ENCODE peak calls at places on chromosomes 4 and X, in four cellular contexts. I is GM12891, G is upper lobe of left lung, X is esophagus muscularis mucosa. J is an unnamed sample.

GRCh38 chr4:181701911-181702310 is 541.3 kb upstream of the TENM3 start:
- DNase-seq in I (no peak), G (no peak), X (no peak), J (no peak)

GRCh38 chr4:176540814-176541213 is 221.0 kb downstream of the SPCS3 start:
- DNase-seq in I (no peak), G (no peak), X (no peak), J (no peak)

GRCh38 chr4:151407466-151408379 is 1.3 kb upstream of the FHIP1A start:
- DNase-seq in I (peak; percentile 64), G (peak; percentile 65), X (no peak), J (no peak)

GRCh38 chr4:77488882-77489281 is 116.7 kb upstream of the CXCL13 start:
- DNase-seq in I (no peak), G (no peak), X (no peak), J (no peak)

GRCh38 chrX:39592776-39593175 is 505.0 kb downstream of the BCOR start:
- DNase-seq in I (no peak), G (no peak), X (no peak), J (no peak)

GRCh38 chr4:104591505-104591904 is 96.8 kb upstream of the CXXC4 start:
- DNase-seq in I (no peak), G (no peak), X (no peak), J (no peak)

GRCh38 chr4:40200881-40201797 is 4.3 kb downstream of the RHOH start:
- DNase-seq in I (no peak), G (no peak), X (no peak), J (no peak)

GRCh38 chr4:83262682-83263081 is 21.9 kb downstream of the COQ2 start:
- DNase-seq in I (no peak), G (no peak), X (no peak), J (no peak)

GRCh38 chrX:127011629-127012028 is 192.1 kb downstream of the PRR32 start:
- DNase-seq in I (no peak), G (no peak), X (no peak), J (no peak)

GRCh38 chr4:122672091-122672490 is 51.2 kb upstream of the IL21 start:
- DNase-seq in I (no peak), G (no peak), X (no peak), J (no peak)

GRCh38 chr4:88162636-88163035 is 4.2 kb upstream of the ABCG2 start:
- DNase-seq in I (no peak), G (no peak), X (no peak), J (no peak)

GRCh38 chr4:88158038-88158359 is 440 bp downstream of the ABCG2 start:
- DNase-seq in I (no peak), G (no peak), X (no peak), J (no peak)

GRCh38 chr4:88163286-88163685 is 4.8 kb upstream of the ABCG2 start:
- DNase-seq in I (no peak), G (no peak), X (no peak), J (no peak)

GRCh38 chr4:88159137-88159725 is 792 bp upstream of the ABCG2 start:
- DNase-seq in I (peak; percentile 8), G (no peak), X (no peak), J (no peak)

DNA sequence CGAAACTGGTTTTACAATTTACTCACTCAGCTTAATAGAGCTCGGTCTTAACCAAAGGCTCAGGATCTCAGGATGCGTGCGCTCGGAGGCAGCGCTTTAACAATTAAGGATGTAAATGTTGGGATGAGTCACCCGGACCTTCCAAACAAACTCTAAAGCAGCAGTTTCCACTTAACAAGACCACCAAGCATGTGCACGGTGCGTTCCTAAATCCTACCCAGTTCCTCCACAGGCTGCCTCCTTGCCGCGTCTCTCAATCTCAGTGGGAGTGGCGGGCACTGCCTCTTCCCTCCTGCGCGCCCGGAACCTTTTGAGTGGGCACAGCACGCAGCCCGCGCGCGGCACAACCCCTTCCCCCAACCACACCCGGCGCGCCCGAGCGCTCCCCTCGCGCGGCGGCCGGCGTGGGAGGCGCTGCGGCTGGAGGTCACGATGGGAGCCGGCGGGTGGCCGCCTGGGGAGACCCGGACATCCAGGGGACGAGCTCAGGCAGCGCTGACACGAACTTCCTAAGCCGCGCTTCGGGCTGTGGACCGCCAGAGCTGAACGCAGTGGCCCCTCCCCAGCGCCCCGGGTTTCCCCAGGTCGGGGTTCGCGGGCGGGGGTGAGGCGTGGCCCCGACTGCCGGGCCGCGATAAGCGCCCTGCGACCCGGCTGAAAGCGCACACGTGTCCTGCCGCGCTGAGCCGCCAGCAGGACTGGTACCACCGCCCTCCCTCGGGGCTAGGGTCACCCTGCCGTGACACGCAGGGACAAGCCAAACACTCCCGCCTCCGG is at the start of gene ABCG2:
- DNase-seq in I (peak; percentile 28), G (peak; percentile 33), X (no peak), J (no peak)
- TF ChIP-seq POLR2A in I (no peak), G (no peak), X (no peak), J (peak; percentile 14)

GRCh38 chr4:56986952-56987351 is 8.3 kb downstream of the POLR2B start:
- DNase-seq in I (no peak), G (no peak), X (no peak), J (no peak)
- TF ChIP-seq POLR2A in I (no peak), G (no peak), X (no peak), J (no peak)

GRCh38 chrX:17629011-17629410 is 108.3 kb upstream of the SCML1 start:
- DNase-seq in I (no peak), G (no peak), X (no peak), J (no peak)
- TF ChIP-seq POLR2A in I (no peak), G (no peak), X (no peak), J (no peak)

GRCh38 chrX:53544936-53545335 is 110.8 kb upstream of the HSD17B10 start:
- DNase-seq in I (no peak), G (no peak), X (no peak), J (no peak)

GRCh38 chrX:53547668-53548067 is 113.5 kb upstream of the HSD17B10 start:
- DNase-seq in I (no peak), G (no peak), X (no peak), J (no peak)

GRCh38 chrX:53556868-53557267 is 122.7 kb upstream of the HSD17B10 start:
- DNase-seq in I (no peak), G (no peak), X (no peak), J (no peak)

DNA sequence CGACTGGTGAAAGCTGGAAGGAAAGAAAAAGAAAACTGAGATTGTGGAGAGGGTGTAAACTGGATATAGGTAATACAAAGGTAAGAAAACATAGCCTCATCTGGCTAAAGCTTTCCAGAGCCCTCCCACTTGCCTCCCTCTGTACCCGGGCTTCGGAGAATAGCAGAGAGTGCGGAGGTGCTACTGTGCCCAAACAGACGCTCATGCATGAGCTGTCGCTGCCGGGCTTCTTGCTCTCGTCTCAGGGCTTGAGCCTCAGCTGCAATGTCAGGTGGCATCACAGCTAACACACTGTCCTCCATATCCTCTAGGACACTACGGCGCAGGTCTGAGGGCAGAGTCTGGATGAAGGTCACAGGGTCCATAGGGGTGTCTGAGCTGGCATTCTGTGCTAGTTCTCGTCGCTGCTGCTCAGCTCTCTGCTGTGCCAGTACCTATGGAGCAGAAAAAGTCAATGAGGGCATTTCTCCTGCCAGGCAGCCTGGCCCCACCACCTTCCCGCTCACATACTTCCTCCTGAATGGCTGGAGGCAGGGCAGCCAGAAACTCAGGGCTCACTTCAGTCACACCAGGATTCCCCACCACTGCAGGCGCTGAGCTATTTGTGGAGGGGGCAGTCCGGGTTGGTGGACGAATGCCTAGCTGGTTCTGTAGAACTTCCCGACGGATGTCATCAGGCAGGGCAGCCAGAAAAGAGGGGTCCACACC is 116.7 kb upstream of the HSD17B10 start:
- DNase-seq in I (no peak), G (no peak), X (no peak), J (no peak)
- TF ChIP-seq POLR2A in I (no peak), G (no peak), X (no peak), J (no peak)